ENCODE peak calls at places on chromosome 1, in ten cellular contexts. M is fibroblast of the aortic adventitia, C is mucosa of descending colon, S is esophagus muscularis mucosa, B is uterus, A is CMK, V is memory B cell, P is GM12865, I is hippocampal formation, Q is cardiac muscle cell. Z is an unnamed sample.

GRCh38 chr1:229033480-229033879 is 237.4 kb upstream of the RAB4A start:
- DNase-seq in S (no peak), P (no peak), I (no peak), A (no peak), M (no peak), V (no peak), B (no peak), C (no peak), Q (no peak), Z (no peak)

GRCh38 chr1:32984090-32984828 is 19.6 kb upstream of the RNF19B start:
- DNase-seq in S (no peak), V (no peak), C (no peak), B (no peak), M (peak; percentile 70), A (no peak), P (peak; percentile 75), I (peak; percentile 28), Q (no peak), Z (no peak)

GRCh38 chr1:209883341-209883971 is 54.6 kb upstream of the SYT14 start:
- DNase-seq in S (peak; percentile 3), B (no peak), M (peak; percentile 88), P (no peak), I (peak; percentile 36), A (no peak), V (no peak), Q (no peak), C (no peak), Z (no peak)

GRCh38 chr1:247324913-247325312 is 6.8 kb downstream of the ZNF496 start:
- DNase-seq in B (no peak), S (no peak), M (no peak), A (no peak), V (no peak), Q (no peak), I (no peak), C (no peak), P (no peak), Z (no peak)

GRCh38 chr1:177833631-177834030 is 136.2 kb downstream of the SEC16B start:
- DNase-seq in A (no peak), P (no peak), Q (no peak), C (no peak), M (no peak), S (no peak), I (no peak), V (no peak), B (no peak), Z (no peak)

GRCh38 chr1:24619376-24619775 is 23.7 kb upstream of the SRRM1 start:
- DNase-seq in V (no peak), S (no peak), B (no peak), M (no peak), I (peak; percentile 76), A (no peak), Q (no peak), P (no peak), C (no peak), Z (no peak)

GRCh38 chr1:98677288-98677687 is 15.8 kb downstream of the SNX7 start:
- DNase-seq in V (no peak), B (no peak), P (no peak), C (no peak), A (no peak), M (peak; percentile 90), I (no peak), S (no peak), Q (no peak), Z (no peak)

GRCh38 chr1:228000836-228001563 is 5.8 kb upstream of the WNT3A start:
- DNase-seq in Q (no peak), I (no peak), S (no peak), C (no peak), M (no peak), P (no peak), B (no peak), V (peak; percentile 9), A (no peak), Z (no peak)

GRCh38 chr1:175314300-175314699 is 121.7 kb upstream of the KIAA0040 start:
- DNase-seq in M (no peak), I (no peak), V (no peak), Q (no peak), S (no peak), A (no peak), B (no peak), C (no peak), P (no peak), Z (no peak)

GRCh38 chr1:154502066-154502741 is at the start of the genes SHE and TDRD10:
- DNase-seq in P (no peak), B (peak; percentile 26), Q (peak; percentile 40), I (no peak), C (no peak), A (no peak), S (no peak), M (no peak), V (peak; percentile 38), Z (no peak)

GRCh38 chr1:4010284-4010683 is 110.2 kb upstream of the C1orf174 start:
- DNase-seq in C (no peak), S (no peak), I (no peak), B (no peak), Q (no peak), M (no peak), V (no peak), A (no peak), P (no peak), Z (no peak)

GRCh38 chr1:208254376-208254775 is 10.2 kb upstream of the PLXNA2 start:
- DNase-seq in V (no peak), M (peak; percentile 78), P (no peak), C (no peak), B (no peak), A (no peak), Q (no peak), S (no peak), I (no peak), Z (no peak)

GRCh38 chr1:227218870-227219578 is 99.3 kb downstream of the CDC42BPA start:
- DNase-seq in P (no peak), S (no peak), V (no peak), B (no peak), M (no peak), I (no peak), C (peak; percentile 69), Q (peak; percentile 35), A (no peak), Z (no peak)

GRCh38 chr1:9143250-9143649 is 14.3 kb upstream of the GPR157 start:
- DNase-seq in M (peak; percentile 70), A (no peak), S (no peak), P (no peak), B (no peak), C (no peak), V (no peak), Q (no peak), I (no peak), Z (peak; percentile 4)

GRCh38 chr1:8137406-8138244 is 111.5 kb upstream of the ERRFI1 start:
- DNase-seq in S (no peak), P (no peak), A (no peak), M (peak; percentile 97), V (no peak), I (no peak), Q (no peak), B (peak; percentile 53), C (no peak), Z (no peak)

GRCh38 chr1:41713557-41714327 is 205.0 kb downstream of the HIVEP3 start:
- DNase-seq in S (no peak), Q (no peak), M (peak; percentile 81), A (no peak), V (no peak), B (peak; percentile 51), I (no peak), P (no peak), C (no peak), Z (no peak)

GRCh38 chr1:204600968-204601367 is 84.6 kb downstream of the LRRN2 start:
- DNase-seq in A (no peak), M (no peak), P (no peak), Q (no peak), B (no peak), S (no peak), C (no peak), I (no peak), V (no peak), Z (no peak)

GRCh38 chr1:236394905-236395779 is 1.1 kb downstream of the EDARADD start:
- DNase-seq in M (peak; percentile 3), P (peak; percentile 19), A (peak; percentile 34), V (no peak), I (no peak), B (peak; percentile 17), C (no peak), Q (peak; percentile 51), S (no peak), Z (peak; percentile 53)

GRCh38 chr1:186617860-186618780 is 62.1 kb downstream of the PTGS2 start:
- DNase-seq in S (no peak), A (no peak), Q (no peak), B (peak; percentile 27), V (peak; percentile 15), P (peak; percentile 92), M (peak; percentile 83), I (peak; percentile 24), C (peak; percentile 67), Z (peak; percentile 40)

GRCh38 chr1:95578462-95578861 is 344.5 kb downstream of the RWDD3 start:
- DNase-seq in S (no peak), Q (no peak), A (no peak), M (no peak), C (no peak), V (no peak), B (no peak), P (no peak), I (no peak), Z (no peak)

GRCh38 chr1:26696645-26697440 is 1.0 kb downstream of the ARID1A start:
- DNase-seq in B (peak; percentile 37), Q (peak; percentile 44), A (no peak), S (no peak), C (peak; percentile 46), P (peak; percentile 66), V (peak; percentile 65), I (no peak), M (no peak), Z (peak; percentile 31)

Z was measured in GM12892.